ENCODE peak calls at places on chromosomes 13 and 19, in five cellular contexts. J is HepG2, A is astrocyte, Z is ovary, G is bronchial epithelial cell. T is an unnamed sample.

GRCh38 chr13:20462921-20463320 is 62.7 kb downstream of the CRYL1 start:
- DNase-seq in J (no peak), G (no peak), Z (no peak), A (no peak), T (no peak)

GRCh38 chr13:99527346-99527745 is 26.1 kb downstream of the TM9SF2 start:
- DNase-seq in G (no peak), J (no peak), A (no peak), Z (no peak), T (no peak)

GRCh38 chr13:106186366-106187030 is 349.0 kb downstream of the EFNB2 start:
- DNase-seq in A (peak), J (no peak), G (peak), Z (no peak), T (no peak)

GRCh38 chr13:79245937-79246574 is 160.0 kb downstream of the RBM26 start:
- DNase-seq in A (no peak), J (no peak), Z (no peak), G (peak), T (peak)

GRCh38 chr19:16258440-16258903 is 60.8 kb downstream of the AP1M1 start:
- DNase-seq in J (no peak), G (no peak), Z (peak), A (no peak), T (no peak)

GRCh38 chr13:43935878-43936277 is 56.2 kb downstream of the LACC1 start:
- DNase-seq in Z (no peak), G (no peak), J (no peak), A (no peak), T (no peak)

GRCh38 chr19:8641908-8642547 is 11.6 kb downstream of the NFILZ start:
- DNase-seq in J (peak), Z (no peak), G (peak), A (peak), T (peak)

GRCh38 chr19:10226376-10227214 is 4.5 kb downstream of the S1PR2 start:
- DNase-seq in G (no peak), Z (peak), A (peak), J (no peak), T (no peak)

GRCh38 chr13:99721606-99722384 is 220.5 kb downstream of the TM9SF2 start:
- DNase-seq in J (no peak), Z (no peak), A (no peak), G (no peak), T (peak)

DNA sequence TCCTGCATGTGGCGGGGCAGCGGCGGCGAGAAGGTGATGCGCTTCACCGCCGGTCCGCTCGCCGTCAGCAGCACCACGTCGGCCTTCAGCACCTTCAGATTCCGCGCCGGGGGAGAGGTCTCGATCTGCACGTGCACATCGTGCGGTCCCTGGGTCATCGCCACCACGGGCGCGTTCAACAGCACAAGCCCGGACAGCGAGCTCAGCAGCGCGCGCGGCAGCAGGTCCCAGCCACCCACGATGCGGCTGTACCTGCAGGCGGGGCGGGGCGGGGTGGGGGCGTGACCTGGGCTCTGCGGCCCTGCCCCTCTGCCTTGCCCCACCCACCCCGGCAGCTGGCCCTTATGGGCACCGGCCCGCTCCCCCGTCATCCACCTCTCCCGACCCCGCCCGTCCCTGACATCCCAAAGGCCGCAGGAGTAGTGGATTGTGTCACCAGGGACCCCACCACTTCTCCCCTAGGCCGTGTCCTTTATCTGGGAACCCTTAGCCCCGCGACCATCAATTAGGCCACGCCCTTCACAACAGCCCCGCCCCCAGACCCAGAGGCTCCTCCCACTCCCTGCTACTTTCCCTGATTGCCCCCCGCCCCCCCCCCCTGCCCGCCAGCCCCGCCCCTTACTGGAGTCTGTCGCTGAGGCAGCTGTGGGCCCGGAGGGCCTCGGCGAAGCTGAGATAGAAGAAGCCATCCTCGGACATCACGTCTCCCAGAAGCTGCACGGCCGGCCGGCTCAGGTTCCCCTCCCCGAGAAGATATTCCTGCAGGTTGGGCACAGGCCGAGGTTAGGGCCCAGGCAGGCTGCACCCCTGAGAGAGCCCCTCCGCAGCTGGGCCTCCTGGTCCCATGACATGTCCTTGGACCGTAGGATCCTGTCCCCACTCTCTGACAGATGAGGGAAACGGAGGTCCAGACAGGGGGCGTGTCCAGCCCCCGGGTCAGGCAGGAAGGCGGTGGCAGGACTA is 6.1 kb downstream of the IL4I1 start:
- DNase-seq in A (no peak), J (no peak), G (peak), Z (no peak), T (peak)
- H3K4me3 ChIP-seq in A (peak), J (no peak), G (peak), Z (peak), T (no peak)

DNA sequence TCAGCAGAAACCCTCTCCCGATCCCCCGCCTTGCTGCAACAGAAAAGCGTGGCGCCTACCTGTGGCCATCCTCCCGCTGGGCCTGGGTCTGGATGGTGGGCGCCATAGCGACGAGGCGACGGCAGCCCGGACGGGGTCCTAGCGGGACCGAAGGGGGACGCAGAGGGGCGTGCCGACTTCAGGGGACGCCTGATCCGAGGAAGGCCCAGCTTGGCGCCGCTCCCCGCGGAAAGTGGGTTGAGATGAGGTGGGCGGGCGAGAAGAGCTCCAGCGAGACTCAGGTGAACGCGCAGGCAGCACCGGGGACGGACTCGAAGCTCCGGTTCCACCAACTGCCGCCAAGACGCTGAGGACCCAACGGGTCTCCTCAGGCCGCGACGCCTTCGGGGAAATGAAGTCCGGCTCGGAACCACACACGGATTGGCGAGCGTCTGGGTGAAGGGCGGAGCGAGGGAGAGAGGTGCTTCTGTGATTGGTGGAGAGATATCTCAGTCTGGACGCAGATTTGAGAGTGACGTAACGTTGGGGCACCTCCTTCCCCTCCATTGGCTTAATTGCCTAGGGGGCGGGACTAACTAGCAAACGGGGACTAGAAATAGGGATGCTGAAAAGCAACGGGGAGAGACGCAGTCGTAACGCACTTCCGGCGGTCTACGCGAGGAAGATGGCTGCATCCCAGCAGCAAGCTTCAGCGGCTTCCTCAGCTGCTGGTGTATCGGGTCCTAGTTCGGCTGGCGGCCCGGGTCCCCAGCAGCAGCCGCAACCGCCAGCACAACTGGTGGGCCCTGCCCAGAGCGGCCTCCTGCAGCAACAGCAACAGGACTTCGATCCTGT is at the start of the genes MED29 and PAF1:
- DNase-seq in A (peak), Z (peak), J (peak), G (peak), T (peak)
- TF ChIP-seq CTCF in A (no peak), Z (peak), J (peak), G (peak), T (peak)

GRCh38 chr19:46487802-46488445 is 7.7 kb downstream of the PNMA8B start:
- DNase-seq in A (no peak), Z (peak), J (peak), G (peak), T (peak)

GRCh38 chr19:46486358-46486757 is 9.3 kb downstream of the PNMA8B start:
- DNase-seq in Z (no peak), J (no peak), A (no peak), G (no peak), T (no peak)

GRCh38 chr19:46488551-46488950 is 7.1 kb downstream of the PNMA8B start:
- DNase-seq in Z (no peak), A (no peak), G (no peak), J (no peak), T (no peak)

GRCh38 chr19:46489445-46490272 is 6.0 kb downstream of the PNMA8B start:
- DNase-seq in Z (peak), G (no peak), J (no peak), A (peak), T (no peak)

GRCh38 chr19:46487178-46487801 is 8.4 kb downstream of the PNMA8B start:
- DNase-seq in G (no peak), J (no peak), A (no peak), Z (peak), T (no peak)
- H3K4me3 ChIP-seq in G (no peak), J (peak), A (peak), Z (peak), T (no peak)

DNA sequence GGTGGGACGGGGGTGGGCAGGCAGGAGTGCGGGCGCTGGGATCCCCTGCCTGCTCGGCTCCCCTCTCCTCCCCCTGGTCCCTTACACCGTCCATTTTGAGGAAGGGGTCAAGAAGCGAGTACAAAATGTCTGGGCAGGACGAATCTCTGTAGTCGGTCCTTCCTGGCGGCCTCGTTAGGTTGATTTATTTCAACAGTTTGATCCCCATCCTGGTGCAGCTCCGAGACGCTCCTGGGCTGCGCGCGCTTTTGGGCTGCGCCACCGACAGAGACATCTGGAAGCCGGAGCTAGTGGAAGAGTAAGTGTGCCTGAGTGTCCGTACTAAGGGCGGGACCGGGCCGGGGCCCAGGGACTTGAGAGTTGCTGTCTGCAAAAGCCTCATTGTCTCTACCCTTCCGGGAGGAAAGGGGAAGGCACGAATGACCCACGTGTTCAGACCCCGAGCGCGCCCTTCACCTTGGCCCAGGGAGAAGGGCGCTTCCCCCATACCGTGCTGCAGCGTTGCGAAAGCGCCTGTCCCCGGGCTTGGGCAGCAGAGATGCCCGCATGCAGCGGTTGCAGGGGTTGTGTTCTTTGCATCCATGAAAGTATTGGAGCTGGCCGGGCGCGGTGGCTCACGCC is 1.8 kb downstream of the ZNF114 start:
- DNase-seq in J (peak), Z (no peak), G (no peak), A (peak), T (peak)
- TF ChIP-seq CTCF in J (no peak), Z (no peak), G (no peak), A (no peak), T (no peak)

GRCh38 chr19:55486971-55487883 is 1.0 kb upstream of the SSC5D start:
- DNase-seq in A (peak), J (peak), G (peak), Z (peak), T (no peak)
- H3K4me3 ChIP-seq in A (peak), J (peak), G (no peak), Z (peak), T (no peak)

T was measured in GM12865.